ENCODE peak calls at places on chromosomes 4 and X, in six cellular contexts. G is IMR-90, Q is mesenchymal stem cell, T is mesendoderm, J is H9, D is neuronal stem cell. F is an unnamed sample.

GRCh38 chrX:13471269-13471668 is 98.1 kb upstream of the EGFL6 start:
- DNase-seq in Q (no peak), D (no peak), G (no peak), J (peak), T (peak), F (no peak)

GRCh38 chrX:21770631-21771321 is 12.9 kb upstream of the SMPX start:
- DNase-seq in Q (no peak), J (peak), G (no peak), T (peak), D (no peak), F (no peak)

GRCh38 chr4:114349543-114350175 is 248.9 kb upstream of the UGT8 start:
- DNase-seq in J (no peak), D (no peak), Q (peak), T (no peak), G (peak), F (no peak)

GRCh38 chr4:186900232-186900900 is 176.7 kb upstream of the FAT1 start:
- DNase-seq in Q (peak), G (peak), T (no peak), D (no peak), J (no peak), F (no peak)

GRCh38 chr4:88295656-88296055 is 11.3 kb upstream of the PPM1K start:
- DNase-seq in Q (no peak), G (no peak), J (no peak), T (no peak), D (no peak), F (no peak)

GRCh38 chr4:78070731-78071282 is 13.7 kb downstream of the FRAS1 start:
- DNase-seq in J (no peak), Q (no peak), T (no peak), D (no peak), G (no peak), F (no peak)

GRCh38 chrX:7059214-7059838 is 88.2 kb upstream of the STS start:
- DNase-seq in D (no peak), T (no peak), G (no peak), Q (no peak), J (no peak), F (no peak)

GRCh38 chr4:74451214-74451661 is 6.3 kb downstream of the AREG start:
- DNase-seq in T (peak), G (peak), D (no peak), J (no peak), Q (peak), F (no peak)

GRCh38 chrX:65516756-65517155 is 17.8 kb downstream of the LAS1L start:
- DNase-seq in G (no peak), Q (no peak), T (no peak), D (no peak), J (no peak), F (no peak)

GRCh38 chr4:142416121-142416520 is 430.0 kb downstream of the INPP4B start:
- DNase-seq in J (no peak), T (no peak), Q (no peak), D (no peak), G (peak), F (no peak)

GRCh38 chr4:37516057-37516775 is 170.0 kb downstream of the RELL1 start:
- DNase-seq in G (no peak), D (no peak), J (no peak), Q (no peak), T (no peak), F (no peak)

GRCh38 chrX:106874075-106874474 is 29.1 kb downstream of the RIPPLY1 start:
- DNase-seq in J (no peak), Q (peak), G (peak), D (no peak), T (peak), F (no peak)

GRCh38 chr4:89915151-89915550 is 20.5 kb downstream of the MMRN1 start:
- DNase-seq in Q (no peak), D (no peak), J (no peak), T (peak), G (no peak), F (no peak)
- H3K23ac ChIP-seq in Q (no peak), D (no peak), J (no peak), T (no peak), G (no peak), F (no peak)

DNA sequence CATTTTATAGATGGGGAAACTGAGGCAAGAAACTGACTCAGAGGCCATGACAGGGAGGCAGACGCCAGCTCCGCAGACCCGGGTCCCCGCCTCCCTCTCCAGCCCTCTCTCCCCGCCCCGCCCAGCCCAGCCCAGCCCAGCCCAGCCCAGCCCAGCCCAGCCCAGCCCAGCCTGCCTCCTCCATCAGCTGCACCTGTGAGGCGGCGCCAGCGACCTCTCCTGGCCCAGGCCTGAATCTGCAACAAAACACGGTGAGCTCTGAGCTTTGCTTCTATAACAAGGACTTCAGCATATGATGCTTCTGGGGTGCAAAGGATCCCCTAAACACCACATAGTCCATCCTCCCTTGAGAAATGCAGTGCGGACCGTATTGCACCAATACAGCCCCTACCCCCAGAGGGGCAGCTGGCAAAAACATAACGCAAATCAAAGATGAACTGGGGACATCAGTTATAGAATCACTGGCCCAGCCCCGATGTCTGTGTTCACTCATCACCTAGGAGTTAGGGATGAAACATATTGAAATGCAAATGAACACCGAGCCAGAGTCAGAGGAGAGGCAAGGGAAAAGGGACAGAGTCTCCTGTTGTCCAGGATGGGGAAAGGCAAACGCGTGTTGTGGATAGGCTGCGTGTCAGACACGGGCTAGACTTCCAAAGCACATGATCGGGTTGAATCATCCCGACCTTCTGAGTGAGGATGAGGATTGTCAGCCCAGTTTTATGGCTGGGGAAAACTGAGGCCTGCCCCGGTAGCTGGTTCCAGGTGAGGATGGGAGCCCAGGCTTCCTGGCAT is 216.1 kb upstream of the PSAPL1 start:
- DNase-seq in Q (peak), G (no peak), T (peak), D (peak), J (peak), F (peak)
- H4K8ac ChIP-seq in Q (peak), G (no peak), T (no peak), D (no peak), J (no peak), F (no peak)

GRCh38 chr4:179145746-179146530 is 1703.7 kb upstream of the AGA start:
- DNase-seq in J (no peak), D (no peak), G (peak), Q (peak), T (peak), F (no peak)
- H3K23ac ChIP-seq in J (no peak), D (no peak), G (no peak), Q (no peak), T (no peak), F (no peak)

DNA sequence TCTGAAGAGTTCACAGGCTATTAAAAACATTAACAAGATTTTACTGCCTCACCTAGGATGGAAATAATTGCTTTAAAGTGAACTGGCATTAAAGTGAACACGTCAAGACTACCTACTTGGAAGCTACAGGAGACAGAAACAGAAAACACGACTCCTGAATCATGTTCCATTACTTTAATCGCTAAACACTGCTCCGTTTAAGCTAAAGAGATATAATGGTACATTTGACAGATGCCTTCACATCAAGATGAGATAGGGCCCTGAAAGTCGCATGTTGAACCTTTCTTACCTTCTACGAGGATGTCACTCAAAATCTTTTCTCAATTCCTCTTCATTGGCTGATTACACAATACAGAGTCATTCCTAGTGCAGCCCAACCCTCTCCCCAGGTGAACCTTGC is 206.3 kb upstream of the GATB start:
- DNase-seq in Q (no peak), D (no peak), G (no peak), T (no peak), J (no peak), F (no peak)
- H4K8ac ChIP-seq in Q (no peak), D (no peak), G (no peak), T (no peak), J (no peak), F (no peak)

GRCh38 chr4:158817562-158818370 is 48.9 kb downstream of the FNIP2 start:
- DNase-seq in G (no peak), D (no peak), T (no peak), J (no peak), Q (peak), F (no peak)

GRCh38 chr4:158818595-158818994 is 49.8 kb downstream of the FNIP2 start:
- DNase-seq in J (no peak), T (no peak), D (no peak), G (no peak), Q (no peak), F (no peak)

GRCh38 chr4:158822348-158822747 is 53.5 kb downstream of the FNIP2 start:
- DNase-seq in G (no peak), Q (no peak), D (no peak), T (no peak), J (no peak), F (peak)

GRCh38 chr4:158821228-158822009 is 52.6 kb downstream of the FNIP2 start:
- DNase-seq in G (peak), J (no peak), T (no peak), D (no peak), Q (peak), F (no peak)

GRCh38 chr4:158819942-158820786 is 51.3 kb downstream of the FNIP2 start:
- DNase-seq in G (peak), T (no peak), J (no peak), Q (no peak), D (no peak), F (no peak)
- H3K23ac ChIP-seq in G (peak), T (no peak), J (no peak), Q (no peak), D (no peak), F (no peak)

DNA sequence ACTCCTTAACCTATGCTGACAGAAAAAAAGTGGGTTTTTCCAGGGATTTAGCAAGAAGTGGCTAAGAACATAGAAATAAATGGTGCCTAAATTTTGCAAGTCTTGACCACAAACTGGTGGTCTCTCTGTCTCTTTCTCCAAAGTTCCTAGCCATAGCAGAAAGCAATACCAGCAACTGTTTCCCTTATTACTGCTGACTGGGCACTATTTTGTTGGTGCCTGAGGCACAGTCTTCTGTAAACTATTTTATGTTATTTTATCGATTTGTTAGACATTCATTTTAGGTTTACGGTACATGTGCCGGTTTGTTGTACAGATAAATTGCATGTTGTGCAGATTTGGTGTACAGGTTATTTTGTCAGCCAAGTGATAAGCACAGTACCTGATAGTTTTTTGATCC is 234.6 kb upstream of the TECRL start:
- DNase-seq in T (no peak), G (no peak), J (no peak), Q (no peak), D (no peak), F (no peak)
- H4K8ac ChIP-seq in T (no peak), G (no peak), J (no peak), Q (no peak), D (no peak), F (no peak)

F was measured in trophoblast cell.